ENCODE peak calls at places on chromosomes 3 and 15, in four cellular contexts. B is adrenal gland, Y is body of pancreas, E is substantia nigra. R is an unnamed sample.

GRCh38 chr3:111735271-111735758 is 123.8 kb upstream of the PHLDB2 start:
- DNase-seq in B (peak; percentile 34), Y (no peak), E (no peak), R (no peak)

GRCh38 chr15:69604050-69604378 is 151.4 kb downstream of the RPLP1 start:
- DNase-seq in B (no peak), Y (peak; percentile 70), E (no peak), R (no peak)

GRCh38 chr3:61701019-61701418 is 139.6 kb downstream of the PTPRG start:
- DNase-seq in B (no peak), Y (no peak), E (no peak), R (no peak)

GRCh38 chr15:60387321-60387720 is 10.5 kb downstream of the ANXA2 start:
- DNase-seq in B (no peak), Y (no peak), E (no peak), R (no peak)

GRCh38 chr3:37964716-37965115 is 25.9 kb upstream of the VILL start:
- DNase-seq in B (no peak), Y (no peak), E (no peak), R (no peak)

GRCh38 chr3:141656771-141657170 is 81.3 kb upstream of the RNF7 start:
- DNase-seq in B (no peak), Y (no peak), E (no peak), R (no peak)

GRCh38 chr3:50671331-50671730 is 3.4 kb upstream of the DOCK3 start:
- DNase-seq in B (no peak), Y (no peak), E (no peak), R (no peak)

GRCh38 chr3:4162132-4162531 is 141.0 kb upstream of the SETMAR start:
- DNase-seq in B (no peak), Y (no peak), E (no peak), R (no peak)

GRCh38 chr3:54033761-54034160 is 88.6 kb upstream of the CACNA2D3 start:
- DNase-seq in B (no peak), Y (no peak), E (no peak), R (peak; percentile 56)

GRCh38 chr15:34855397-34855796 is 60.0 kb upstream of the ACTC1 start:
- DNase-seq in B (no peak), Y (no peak), E (no peak), R (no peak)

GRCh38 chr3:183824761-183825379 is 507 bp downstream of the MAP6D1 start:
- DNase-seq in B (no peak), Y (peak; percentile 25), E (no peak), R (no peak)

GRCh38 chr15:81155375-81156218 is 21.5 kb downstream of the CFAP161 start:
- DNase-seq in B (peak; percentile 51), Y (peak; percentile 52), E (no peak), R (peak; percentile 62)

GRCh38 chr15:100849021-100849831 is 30.4 kb upstream of the ALDH1A3 start:
- DNase-seq in B (no peak), Y (peak; percentile 69), E (no peak), R (peak; percentile 86)

GRCh38 chr3:150970665-150971327 is 1.7 kb downstream of the CLRN1 start:
- DNase-seq in B (peak; percentile 33), Y (no peak), E (no peak), R (no peak)

GRCh38 chr15:94965593-94965992 is 734.2 kb downstream of the MCTP2 start:
- DNase-seq in B (peak; percentile 25), Y (no peak), E (no peak), R (no peak)

GRCh38 chr3:51668756-51669155 is 2.3 kb upstream of the TEX264 start:
- DNase-seq in B (peak; percentile 27), Y (no peak), E (no peak), R (peak; percentile 14)

GRCh38 chr3:55143928-55144671 is 216.2 kb upstream of the LRTM1 start:
- DNase-seq in B (no peak), Y (no peak), E (no peak), R (no peak)

GRCh38 chr15:51887887-51888592 is 58.6 kb downstream of the TMOD3 start:
- DNase-seq in B (peak; percentile 30), Y (no peak), E (no peak), R (no peak)
- H3K27ac ChIP-seq in B (no peak overlapping the region), Y (peak overlapping the region; percentile 12), E (no peak overlapping the region), R (no peak overlapping the region)

GRCh38 chr15:83766326-83766725 is 112.4 kb downstream of the ADAMTSL3 start:
- DNase-seq in B (no peak), Y (no peak), E (no peak), R (no peak)
- H3K27ac ChIP-seq in B (no peak overlapping the region), Y (no peak overlapping the region), E (no peak overlapping the region), R (no peak overlapping the region)

GRCh38 chr3:100535610-100535943 is 43.2 kb downstream of the TMEM45A start:
- DNase-seq in B (no peak), Y (no peak), E (no peak), R (no peak)
- H3K27ac ChIP-seq in B (no peak overlapping the region), Y (no peak overlapping the region), E (no peak overlapping the region), R (peak overlapping the region; percentile 2)

GRCh38 chr3:71265365-71265935 is 318.1 kb downstream of the FOXP1 start:
- DNase-seq in B (no peak), Y (no peak), E (no peak), R (no peak)

GRCh38 chr3:71271616-71272015 is 311.9 kb downstream of the FOXP1 start:
- DNase-seq in B (no peak), Y (no peak), E (no peak), R (no peak)

GRCh38 chr3:71266875-71267274 is 316.7 kb downstream of the FOXP1 start:
- DNase-seq in B (no peak), Y (no peak), E (no peak), R (no peak)

GRCh38 chr3:71268462-71268999 is 315.0 kb downstream of the FOXP1 start:
- DNase-seq in B (no peak), Y (no peak), E (no peak), R (no peak)

GRCh38 chr3:71269896-71270295 is 313.6 kb downstream of the FOXP1 start:
- DNase-seq in B (no peak), Y (no peak), E (no peak), R (no peak)
- H3K27ac ChIP-seq in B (no peak overlapping the region), Y (no peak overlapping the region), E (no peak overlapping the region), R (no peak overlapping the region)

DNA sequence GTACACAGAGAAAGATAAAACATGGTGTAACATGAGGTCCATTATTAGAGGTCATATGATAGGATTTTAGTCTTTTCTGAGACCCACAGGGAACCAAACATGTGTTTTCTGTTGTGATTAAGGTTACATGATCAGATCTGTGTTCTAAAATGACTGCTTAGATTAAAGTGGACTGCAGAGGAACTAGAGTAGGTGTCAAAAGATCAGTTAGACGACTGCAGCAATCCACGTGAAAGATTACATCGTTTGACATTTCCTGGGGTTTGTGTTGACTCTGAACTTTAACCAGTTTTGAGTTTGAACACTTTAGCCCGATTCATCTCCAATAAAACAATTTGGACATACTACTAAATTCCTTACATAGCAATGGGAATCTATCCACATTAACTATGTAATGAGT is 5.1 kb downstream of the MIX23 start:
- DNase-seq in B (no peak), Y (no peak), E (no peak), R (no peak)
- H3K27ac ChIP-seq in B (no peak overlapping the region), Y (no peak overlapping the region), E (no peak overlapping the region), R (no peak overlapping the region)

DNA sequence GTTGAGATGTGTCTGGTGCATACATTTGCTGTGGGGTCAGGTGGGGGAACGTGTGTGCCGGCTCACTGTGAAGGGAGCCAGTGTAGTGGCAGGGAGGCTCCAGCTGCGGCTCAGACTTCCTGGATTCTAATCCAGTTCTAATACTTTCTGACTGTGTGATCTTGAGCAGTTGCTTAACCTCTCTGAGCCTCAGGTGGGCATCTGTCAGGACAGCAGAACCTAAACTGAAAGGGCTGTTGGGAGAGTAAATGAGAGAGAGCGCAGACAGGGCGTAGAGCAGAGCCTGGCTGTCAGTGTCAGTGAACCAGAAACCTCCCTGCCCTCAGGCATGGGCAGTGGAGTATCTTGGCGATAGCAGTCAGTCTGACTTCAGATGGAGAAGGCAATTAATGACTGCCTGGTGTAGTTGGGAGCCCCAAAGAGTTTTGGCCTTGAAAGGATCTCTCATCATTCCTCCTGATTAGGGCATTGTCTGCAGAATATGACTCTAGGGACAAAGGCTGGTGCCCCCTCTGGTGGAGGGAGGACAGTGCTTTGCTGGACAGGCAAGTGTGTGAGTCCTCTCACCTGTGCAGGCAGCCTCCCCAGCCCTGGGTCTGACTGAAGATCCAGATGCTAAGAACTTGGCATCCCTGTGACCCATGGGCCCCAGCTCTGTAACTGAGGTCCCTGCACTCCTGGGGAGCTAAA is 9.6 kb downstream of the KBTBD13 start:
- DNase-seq in B (peak; percentile 51), Y (no peak), E (no peak), R (peak; percentile 65)
- H3K27ac ChIP-seq in B (no peak overlapping the region), Y (no peak overlapping the region), E (peak overlapping the region; percentile 30), R (peak overlapping the region; percentile 78)

DNA sequence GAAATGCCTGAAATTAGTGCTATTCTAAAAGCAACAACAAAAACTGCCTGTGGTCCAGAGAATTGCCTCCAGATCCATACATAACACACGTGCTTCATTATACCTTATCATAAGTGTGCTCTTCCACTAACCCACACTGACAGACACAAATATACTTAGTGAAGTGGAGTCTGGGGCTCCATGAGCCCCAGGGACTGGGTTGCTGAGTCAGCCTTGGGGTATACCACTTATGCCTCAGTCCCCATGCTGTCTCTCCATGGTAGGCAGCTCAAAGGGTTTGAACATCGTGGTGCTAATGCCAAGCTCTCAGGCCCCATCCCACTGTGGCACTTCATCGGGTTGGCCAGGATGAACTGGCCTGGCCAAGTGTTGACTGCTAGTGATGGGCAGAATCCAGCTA is 10.8 kb downstream of the ZDHHC3 start:
- DNase-seq in B (no peak), Y (no peak), E (no peak), R (no peak)
- H3K27ac ChIP-seq in B (no peak overlapping the region), Y (no peak overlapping the region), E (no peak overlapping the region), R (no peak overlapping the region)

GRCh38 chr15:64701482-64701881 is 73.9 kb downstream of the RBPMS2 start:
- DNase-seq in B (no peak), Y (no peak), E (no peak), R (no peak)
- H3K27ac ChIP-seq in B (no peak overlapping the region), Y (no peak overlapping the region), E (peak overlapping the region; percentile 95), R (peak overlapping the region; percentile 96)

DNA sequence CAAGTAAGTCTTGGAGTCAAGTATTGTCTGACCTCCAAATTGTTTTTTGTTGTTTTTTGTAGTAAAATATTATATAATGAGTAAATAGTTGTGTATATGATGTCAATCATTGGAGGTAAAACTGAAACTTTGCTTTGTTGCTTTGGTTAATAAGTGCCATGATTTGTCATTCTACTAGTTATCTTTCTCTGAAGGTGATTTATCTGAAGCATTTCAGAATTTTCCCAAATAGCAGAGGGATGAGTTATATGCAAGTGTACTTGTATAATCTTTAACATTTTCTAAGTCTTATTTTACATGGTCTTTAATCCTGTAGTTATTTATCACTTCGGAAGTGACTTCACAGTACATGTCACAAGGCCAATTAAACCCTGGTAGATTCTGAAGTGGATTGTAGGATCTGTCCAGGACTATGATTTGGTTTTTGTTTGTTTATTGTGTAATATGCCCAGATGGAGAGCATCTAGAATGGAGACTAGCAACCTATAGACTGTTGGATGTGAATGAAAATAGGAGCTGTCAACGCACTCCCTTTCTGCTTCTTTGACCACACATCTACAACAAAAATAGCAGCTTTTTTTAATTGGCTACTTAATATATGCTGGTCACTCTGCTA is 93.1 kb upstream of the SAMMSON start:
- DNase-seq in B (no peak), Y (no peak), E (no peak), R (no peak)
- H3K27ac ChIP-seq in B (no peak overlapping the region), Y (no peak overlapping the region), E (no peak overlapping the region), R (no peak overlapping the region)